ENCODE peak calls at places on chromosomes 12 and 14, in six cellular contexts. One of them, this sample, is unnamed.

GRCh38 chr12:108349245-108349644 is 10.1 kb upstream of the CMKLR1 start:
- DNase-seq in OCI-M1: no peak
- DNase-seq in neural crest cell: no peak
- DNase-seq in T47D: no peak
- DNase-seq in GM12865: no peak
- DNase-seq in HTR-8/SVneo: no peak
- DNase-seq in this sample: no peak

GRCh38 chr14:100673085-100673806 is 53.4 kb upstream of the DLK1 start:
- DNase-seq in GM12865: no peak
- DNase-seq in OCI-M1: no peak
- DNase-seq in HTR-8/SVneo: no peak
- DNase-seq in neural crest cell: no peak
- DNase-seq in T47D: peak
- DNase-seq in this sample: peak

GRCh38 chr12:81252228-81252627 is 174.3 kb downstream of the ACSS3 start:
- DNase-seq in GM12865: no peak
- DNase-seq in T47D: no peak
- DNase-seq in neural crest cell: no peak
- DNase-seq in HTR-8/SVneo: no peak
- DNase-seq in OCI-M1: no peak
- DNase-seq in this sample: no peak

GRCh38 chr14:91017011-91017410 is 43.4 kb downstream of the RPS6KA5 start:
- DNase-seq in neural crest cell: no peak
- DNase-seq in OCI-M1: no peak
- DNase-seq in T47D: no peak
- DNase-seq in GM12865: no peak
- DNase-seq in HTR-8/SVneo: no peak
- DNase-seq in this sample: no peak

GRCh38 chr12:123983822-123984485 is 10.9 kb downstream of the ZNF664 start:
- DNase-seq in neural crest cell: no peak
- DNase-seq in HTR-8/SVneo: peak
- DNase-seq in T47D: peak
- DNase-seq in OCI-M1: peak
- DNase-seq in GM12865: peak
- DNase-seq in this sample: peak

GRCh38 chr14:28661171-28661772 is 105.3 kb upstream of the FOXG1 start:
- DNase-seq in OCI-M1: no peak
- DNase-seq in T47D: no peak
- DNase-seq in neural crest cell: no peak
- DNase-seq in GM12865: no peak
- DNase-seq in HTR-8/SVneo: peak
- DNase-seq in this sample: no peak

GRCh38 chr12:49345840-49346658 is 639 bp upstream of the DNAJC22 start:
- DNase-seq in T47D: no peak
- DNase-seq in HTR-8/SVneo: no peak
- DNase-seq in neural crest cell: no peak
- DNase-seq in GM12865: no peak
- DNase-seq in OCI-M1: no peak
- DNase-seq in this sample: peak

GRCh38 chr12:28308891-28309290 is 118.6 kb downstream of the CCDC91 start:
- DNase-seq in OCI-M1: no peak
- DNase-seq in GM12865: no peak
- DNase-seq in T47D: no peak
- DNase-seq in neural crest cell: no peak
- DNase-seq in HTR-8/SVneo: no peak
- DNase-seq in this sample: no peak

GRCh38 chr12:113683566-113683965 is 211.9 kb upstream of the LHX5 start:
- DNase-seq in GM12865: no peak
- DNase-seq in neural crest cell: no peak
- DNase-seq in HTR-8/SVneo: no peak
- DNase-seq in OCI-M1: no peak
- DNase-seq in T47D: no peak
- DNase-seq in this sample: no peak

GRCh38 chr12:49784756-49785409 is 43.3 kb downstream of the NCKAP5L start:
- DNase-seq in OCI-M1: peak
- DNase-seq in T47D: no peak
- DNase-seq in GM12865: no peak
- DNase-seq in neural crest cell: no peak
- DNase-seq in HTR-8/SVneo: no peak
- DNase-seq in this sample: no peak

GRCh38 chr12:30753761-30754382 is 879 bp downstream of the CAPRIN2 start:
- DNase-seq in GM12865: peak
- DNase-seq in neural crest cell: no peak
- DNase-seq in OCI-M1: peak
- DNase-seq in HTR-8/SVneo: peak
- DNase-seq in T47D: peak
- DNase-seq in this sample: no peak

GRCh38 chr12:49548822-49549648 is 10.2 kb downstream of the KCNH3 start:
- DNase-seq in GM12865: no peak
- DNase-seq in HTR-8/SVneo: no peak
- DNase-seq in neural crest cell: no peak
- DNase-seq in OCI-M1: no peak
- DNase-seq in T47D: no peak
- DNase-seq in this sample: no peak

GRCh38 chr12:113071427-113072112 is 15.0 kb downstream of the DTX1 start:
- DNase-seq in GM12865: no peak
- DNase-seq in neural crest cell: no peak
- DNase-seq in OCI-M1: no peak
- DNase-seq in T47D: no peak
- DNase-seq in HTR-8/SVneo: no peak
- DNase-seq in this sample: peak

GRCh38 chr12:124827588-124828184 is 36.0 kb downstream of the SCARB1 start:
- DNase-seq in neural crest cell: no peak
- DNase-seq in HTR-8/SVneo: no peak
- DNase-seq in T47D: peak
- DNase-seq in GM12865: peak
- DNase-seq in OCI-M1: no peak
- DNase-seq in this sample: no peak

GRCh38 chr12:27462151-27462694 is 15.7 kb downstream of the SMCO2 start:
- DNase-seq in HTR-8/SVneo: peak
- DNase-seq in OCI-M1: peak
- DNase-seq in T47D: no peak
- DNase-seq in GM12865: no peak
- DNase-seq in neural crest cell: no peak
- DNase-seq in this sample: no peak

GRCh38 chr14:92039073-92039719 is 663 bp downstream of the TRIP11 start:
- DNase-seq in T47D: peak
- DNase-seq in HTR-8/SVneo: peak
- DNase-seq in GM12865: peak
- DNase-seq in OCI-M1: peak
- DNase-seq in neural crest cell: no peak
- DNase-seq in this sample: peak

GRCh38 chr14:92408186-92408585 is 85.2 kb downstream of the SLC24A4 start:
- DNase-seq in T47D: peak
- DNase-seq in HTR-8/SVneo: no peak
- DNase-seq in GM12865: no peak
- DNase-seq in neural crest cell: no peak
- DNase-seq in OCI-M1: no peak
- DNase-seq in this sample: no peak

GRCh38 chr14:104893435-104894207 is 28.6 kb downstream of the CEP170B start:
- DNase-seq in neural crest cell: no peak
- DNase-seq in GM12865: peak
- DNase-seq in HTR-8/SVneo: no peak
- DNase-seq in OCI-M1: no peak
- DNase-seq in T47D: no peak
- DNase-seq in this sample: no peak

GRCh38 chr12:3704512-3705348 is 48.2 kb downstream of the CRACR2A start:
- DNase-seq in GM12865: no peak
- DNase-seq in neural crest cell: no peak
- DNase-seq in HTR-8/SVneo: no peak
- DNase-seq in OCI-M1: no peak
- DNase-seq in T47D: no peak
- DNase-seq in this sample: no peak

GRCh38 chr12:111031956-111032919 is 111.9 kb upstream of the MYL2 start:
- DNase-seq in OCI-M1: no peak
- DNase-seq in neural crest cell: no peak
- DNase-seq in T47D: no peak
- DNase-seq in GM12865: no peak
- DNase-seq in HTR-8/SVneo: no peak
- DNase-seq in this sample: no peak

GRCh38 chr12:117596968-117597367 is 235.5 kb upstream of the NOS1 start:
- DNase-seq in HTR-8/SVneo: no peak
- DNase-seq in neural crest cell: no peak
- DNase-seq in GM12865: no peak
- DNase-seq in OCI-M1: no peak
- DNase-seq in T47D: no peak
- DNase-seq in this sample: no peak

GRCh38 chr14:75831971-75832370 is 149.8 kb downstream of the TGFB3 start:
- DNase-seq in GM12865: no peak
- DNase-seq in HTR-8/SVneo: no peak
- DNase-seq in T47D: peak
- DNase-seq in OCI-M1: peak
- DNase-seq in neural crest cell: no peak
- DNase-seq in this sample: no peak

GRCh38 chr12:130281157-130281799 is 56.4 kb upstream of the PIWIL1 start:
- DNase-seq in neural crest cell: peak
- DNase-seq in HTR-8/SVneo: no peak
- DNase-seq in OCI-M1: no peak
- DNase-seq in GM12865: peak
- DNase-seq in T47D: peak
- DNase-seq in this sample: peak

GRCh38 chr12:93151079-93151759 is 222.1 kb upstream of the EEA1 start:
- DNase-seq in GM12865: no peak
- DNase-seq in OCI-M1: no peak
- DNase-seq in HTR-8/SVneo: no peak
- DNase-seq in neural crest cell: no peak
- DNase-seq in T47D: no peak
- DNase-seq in this sample: no peak

GRCh38 chr12:115467531-115467930 is 783.6 kb upstream of the TBX3 start:
- DNase-seq in T47D: no peak
- DNase-seq in neural crest cell: no peak
- DNase-seq in HTR-8/SVneo: no peak
- DNase-seq in OCI-M1: no peak
- DNase-seq in GM12865: no peak
- DNase-seq in this sample: no peak

GRCh38 chr12:98373019-98373554 is 142.3 kb upstream of the TMPO start:
- DNase-seq in HTR-8/SVneo: peak
- DNase-seq in OCI-M1: peak
- DNase-seq in GM12865: peak
- DNase-seq in neural crest cell: peak
- DNase-seq in T47D: peak
- DNase-seq in this sample: peak

This sample was measured in HuH-7.